ENCODE peak calls at places on chromosomes 16 and 17, in four cellular contexts. Q is natural killer cell, X is germinal center, Y is cardiac muscle cell. C is an unnamed sample.

GRCh38 chr17:80005360-80006338 is 30.0 kb downstream of the TBC1D16 start:
- DNase-seq in X (peak; percentile 86), Q (peak; percentile 51), Y (peak; percentile 64), C (peak; percentile 80)

GRCh38 chr17:68775338-68775737 is 174.2 kb upstream of the FAM20A start:
- DNase-seq in X (no peak), Y (no peak), Q (no peak), C (no peak)

GRCh38 chr17:7982666-7983065 is 19.7 kb upstream of the GUCY2D start:
- DNase-seq in Y (peak; percentile 41), X (no peak), Q (no peak), C (no peak)

GRCh38 chr17:30433514-30433913 is 43.7 kb upstream of the GOSR1 start:
- DNase-seq in Y (no peak), X (no peak), Q (no peak), C (peak; percentile 18)

GRCh38 chr16:10083301-10083700 is 98.9 kb downstream of the GRIN2A start:
- DNase-seq in Q (no peak), X (no peak), Y (no peak), C (no peak)

GRCh38 chr16:57478396-57479024 is 7.8 kb downstream of the DOK4 start:
- DNase-seq in Q (no peak), X (no peak), Y (no peak), C (no peak)

GRCh38 chr17:81034168-81034777 is 678 bp upstream of the BAIAP2 start:
- DNase-seq in Y (no peak), Q (no peak), X (no peak), C (no peak)

GRCh38 chr17:50986989-50987660 is 121.0 kb upstream of the TOB1 start:
- DNase-seq in X (no peak), Y (no peak), Q (no peak), C (no peak)

GRCh38 chr16:55041540-55042234 is 111.0 kb downstream of the IRX5 start:
- DNase-seq in X (no peak), Y (no peak), Q (no peak), C (no peak)

GRCh38 chr17:62705116-62705515 is 77.6 kb downstream of the MRC2 start:
- DNase-seq in Y (peak; percentile 44), Q (no peak), X (no peak), C (no peak)

GRCh38 chr16:48054881-48055601 is 100.8 kb downstream of the ABCC12 start:
- DNase-seq in Y (peak; percentile 48), X (peak; percentile 41), Q (no peak), C (peak; percentile 72)

GRCh38 chr16:66382171-66382965 is 15.9 kb downstream of the CDH5 start:
- DNase-seq in Q (no peak), X (no peak), Y (no peak), C (no peak)

GRCh38 chr17:62017912-62018311 is 47.2 kb downstream of the MED13 start:
- DNase-seq in X (no peak), Q (no peak), Y (no peak), C (no peak)

GRCh38 chr17:35900280-35900679 is 20.1 kb upstream of the CCL5 start:
- DNase-seq in Q (peak; percentile 49), X (no peak), Y (no peak), C (no peak)

GRCh38 chr17:16933317-16934132 is 38.4 kb downstream of the TNFRSF13B start:
- DNase-seq in Q (no peak), Y (no peak), X (no peak), C (no peak)

GRCh38 chr16:50902457-50902856 is 160.6 kb downstream of the CYLD start:
- DNase-seq in Y (peak; percentile 40), X (no peak), Q (no peak), C (no peak)

GRCh38 chr17:34312080-34312479 is 7.2 kb upstream of the CCL8 start:
- DNase-seq in X (no peak), Y (no peak), Q (no peak), C (no peak)

GRCh38 chr17:75635610-75636202 is 2.5 kb downstream of the SMIM5 start:
- DNase-seq in X (no peak), Q (no peak), Y (no peak), C (no peak)

GRCh38 chr17:75084039-75084660 is 3.6 kb upstream of the SLC16A5 start:
- DNase-seq in Y (no peak), Q (no peak), X (no peak), C (peak; percentile 67)

GRCh38 chr17:4130715-4131114 is 12.1 kb downstream of the ZZEF1 start:
- DNase-seq in X (no peak), Y (no peak), Q (no peak), C (no peak)